ENCODE peak calls at places on chromosomes 1 and 21, in eight cellular contexts. T, R, H, M, C, Y, G and P are unnamed samples. For H3K27me3, the result is how much of the 10 kb centered on the place peaks cover.

GRCh38 chr1:241603626-241604337 is 36.4 kb downstream of the CHML start:
- DNase-seq in T (peak), R (no peak), H (no peak), M (no peak), C (no peak), Y (peak), G (no peak), P (no peak)

GRCh38 chr1:184023133-184023532 is 14.4 kb downstream of the COLGALT2 start:
- DNase-seq in T (no peak), R (no peak), H (no peak), M (no peak), C (no peak), Y (no peak), G (no peak), P (no peak)

GRCh38 chr1:67840449-67840848 is 7.2 kb upstream of the GNG12 start:
- DNase-seq in T (peak), R (no peak), H (no peak), M (no peak), C (peak), Y (peak), G (no peak), P (no peak)

GRCh38 chr1:153232553-153232952 is 15.2 kb downstream of the PRR9 start:
- DNase-seq in T (no peak), R (no peak), H (no peak), M (no peak), C (no peak), Y (no peak), G (no peak), P (no peak)

GRCh38 chr1:9784508-9785133 is 39.1 kb downstream of the CLSTN1 start:
- DNase-seq in T (peak), R (peak), H (no peak), M (peak), C (peak), Y (peak), G (peak), P (peak)

GRCh38 chr1:203907901-203908300 is 46.5 kb downstream of the SNRPE start:
- DNase-seq in T (peak), R (no peak), H (no peak), M (no peak), C (no peak), Y (peak), G (no peak), P (no peak)

GRCh38 chr1:204001166-204001901 is 71.6 kb upstream of the SOX13 start:
- DNase-seq in T (no peak), R (no peak), H (no peak), M (no peak), C (no peak), Y (no peak), G (no peak), P (no peak)

GRCh38 chr1:185375583-185375982 is 58.5 kb upstream of the IVNS1ABP start:
- DNase-seq in T (peak), R (peak), H (no peak), M (no peak), C (no peak), Y (peak), G (peak), P (no peak)

GRCh38 chr1:42730988-42731387 is 9.0 kb downstream of the CLDN19 start:
- DNase-seq in T (peak), R (no peak), H (no peak), M (no peak), C (peak), Y (peak), G (no peak), P (peak)

GRCh38 chr1:18458133-18458750 is 22.5 kb upstream of the KLHDC7A start:
- DNase-seq in T (no peak), R (no peak), H (no peak), M (no peak), C (no peak), Y (no peak), G (no peak), P (no peak)

GRCh38 chr1:110963666-110964399 is at the start of gene LRIF1:
- DNase-seq in T (peak), R (peak), H (peak), M (peak), C (peak), Y (peak), G (peak), P (peak)

GRCh38 chr1:110962892-110963665 is 643 bp downstream of the LRIF1 start:
- DNase-seq in T (peak), R (peak), H (peak), M (peak), C (peak), Y (peak), G (peak), P (peak)

GRCh38 chr1:110960777-110961420 is 2.8 kb downstream of the LRIF1 start:
- DNase-seq in T (no peak), R (no peak), H (no peak), M (no peak), C (no peak), Y (no peak), G (no peak), P (no peak)

GRCh38 chr1:110964400-110964903 is 730 bp upstream of the LRIF1 start:
- DNase-seq in T (no peak), R (no peak), H (no peak), M (no peak), C (no peak), Y (no peak), G (no peak), P (no peak)

GRCh38 chr1:110961902-110962301 is 1.8 kb downstream of the LRIF1 start:
- DNase-seq in T (no peak), R (no peak), H (no peak), M (no peak), C (no peak), Y (no peak), G (no peak), P (no peak)
- H3K4me3 ChIP-seq in T (peak), R (no peak), H (no peak), M (no peak), C (peak), Y (peak), G (no peak), P (peak)

GRCh38 chr1:169099561-169099960 is 6.9 kb upstream of the ATP1B1 start:
- DNase-seq in T (peak), R (no peak), H (no peak), M (no peak), C (no peak), Y (no peak), G (no peak), P (no peak)

GRCh38 chr1:169100208-169100882 is 6.1 kb upstream of the ATP1B1 start:
- DNase-seq in T (peak), R (peak), H (no peak), M (no peak), C (no peak), Y (no peak), G (no peak), P (no peak)

GRCh38 chr1:169103002-169103401 is 3.5 kb upstream of the ATP1B1 start:
- DNase-seq in T (no peak), R (no peak), H (no peak), M (no peak), C (no peak), Y (no peak), G (no peak), P (no peak)

GRCh38 chr1:169102567-169102966 is 3.9 kb upstream of the ATP1B1 start:
- DNase-seq in T (peak), R (no peak), H (no peak), M (no peak), C (no peak), Y (peak), G (no peak), P (no peak)

GRCh38 chr1:169100883-169101214 is 5.6 kb upstream of the ATP1B1 start:
- DNase-seq in T (no peak), R (no peak), H (no peak), M (no peak), C (no peak), Y (no peak), G (no peak), P (no peak)
- H3K27me3 ChIP-seq in T (under half), R (under half), H (under half), M (under half), C (under half), Y (under half), G (under half), P (under half)

DNA sequence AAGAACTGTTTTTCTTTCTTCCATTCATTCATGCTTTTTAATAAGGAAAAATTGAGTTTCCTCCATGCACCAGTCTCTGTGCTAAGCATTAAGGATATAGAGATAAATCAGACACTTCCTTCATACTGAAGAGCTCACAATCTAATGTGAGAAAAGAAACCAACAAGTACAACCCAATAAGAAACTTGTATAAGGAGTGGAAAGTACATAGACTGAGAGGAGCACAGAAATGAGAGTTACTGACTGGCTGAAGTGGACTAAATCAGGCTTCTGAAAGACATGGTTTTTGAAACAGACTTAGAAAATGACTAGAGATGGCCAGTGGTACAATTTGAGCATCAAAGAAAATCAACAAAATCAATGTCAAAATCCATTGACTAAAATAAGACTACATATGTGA is 524.4 kb downstream of the PLPP3 start:
- DNase-seq in T (no peak), R (no peak), H (no peak), M (no peak), C (no peak), Y (no peak), G (no peak), P (no peak)
- H3K27ac ChIP-seq in T (no peak), R (no peak), H (no peak), M (no peak), C (no peak), Y (no peak), G (no peak), P (no peak)

GRCh38 chr21:34345892-34346291 is 17.9 kb upstream of the KCNE2 start:
- DNase-seq in T (no peak), R (no peak), H (no peak), M (no peak), C (no peak), Y (peak), G (no peak), P (no peak)
- H3K4me3 ChIP-seq in T (no peak), R (no peak), H (no peak), M (no peak), C (no peak), Y (no peak), G (no peak), P (no peak)